ENCODE peak calls at places on chromosomes 6 and 20, in five cellular contexts. One of them, this sample, is unnamed.

GRCh38 chr20:48454721-48455490 is 372.9 kb downstream of the PREX1 start:
- DNase-seq in thyroid gland: no peak
- DNase-seq in AG04450: no peak
- DNase-seq in esophagus muscularis mucosa: no peak
- DNase-seq in stomach: no peak
- DNase-seq in this sample: no peak

GRCh38 chr20:23683281-23683680 is 5.6 kb downstream of the CST4 start:
- DNase-seq in thyroid gland: no peak
- DNase-seq in AG04450: no peak
- DNase-seq in esophagus muscularis mucosa: no peak
- DNase-seq in stomach: no peak
- DNase-seq in this sample: no peak

GRCh38 chr20:62596921-62597320 is 45.4 kb upstream of the SLCO4A1 start:
- DNase-seq in thyroid gland: no peak
- DNase-seq in AG04450: no peak
- DNase-seq in esophagus muscularis mucosa: no peak
- DNase-seq in stomach: no peak
- DNase-seq in this sample: no peak

GRCh38 chr6:143536461-143536865 is 24.9 kb upstream of the FUCA2 start:
- DNase-seq in thyroid gland: peak
- DNase-seq in AG04450: no peak
- DNase-seq in esophagus muscularis mucosa: no peak
- DNase-seq in stomach: peak
- DNase-seq in this sample: no peak

GRCh38 chr6:153140299-153140698 is 9.2 kb upstream of the RGS17 start:
- DNase-seq in thyroid gland: no peak
- DNase-seq in AG04450: no peak
- DNase-seq in esophagus muscularis mucosa: no peak
- DNase-seq in stomach: no peak
- DNase-seq in this sample: no peak

GRCh38 chr20:25286917-25287316 is 39.0 kb downstream of the PYGB start:
- DNase-seq in thyroid gland: peak
- DNase-seq in AG04450: no peak
- DNase-seq in esophagus muscularis mucosa: no peak
- DNase-seq in stomach: no peak
- DNase-seq in this sample: peak

GRCh38 chr6:158353851-158354508 is 41.7 kb downstream of the TULP4 start:
- DNase-seq in thyroid gland: no peak
- DNase-seq in AG04450: no peak
- DNase-seq in esophagus muscularis mucosa: no peak
- DNase-seq in stomach: no peak
- DNase-seq in this sample: no peak

GRCh38 chr6:169051371-169051770 is 202.3 kb downstream of the THBS2 start:
- DNase-seq in thyroid gland: no peak
- DNase-seq in AG04450: no peak
- DNase-seq in esophagus muscularis mucosa: peak
- DNase-seq in stomach: no peak
- DNase-seq in this sample: no peak

GRCh38 chr6:14239097-14239496 is 121.5 kb downstream of the CD83 start:
- DNase-seq in thyroid gland: no peak
- DNase-seq in AG04450: no peak
- DNase-seq in esophagus muscularis mucosa: no peak
- DNase-seq in stomach: no peak
- DNase-seq in this sample: no peak

GRCh38 chr6:97394160-97394748 is 111.2 kb upstream of the MMS22L start:
- DNase-seq in thyroid gland: peak
- DNase-seq in AG04450: peak
- DNase-seq in esophagus muscularis mucosa: no peak
- DNase-seq in stomach: peak
- DNase-seq in this sample: no peak

GRCh38 chr6:133568970-133569889 is 319.7 kb upstream of the TCF21 start:
- DNase-seq in thyroid gland: peak
- DNase-seq in AG04450: peak
- DNase-seq in esophagus muscularis mucosa: no peak
- DNase-seq in stomach: no peak
- DNase-seq in this sample: no peak

GRCh38 chr20:15584507-15584906 is 988.7 kb downstream of the KIF16B start:
- DNase-seq in thyroid gland: no peak
- DNase-seq in AG04450: no peak
- DNase-seq in esophagus muscularis mucosa: no peak
- DNase-seq in stomach: no peak
- DNase-seq in this sample: no peak
- TF ChIP-seq CTCF in thyroid gland: no peak
- TF ChIP-seq CTCF in AG04450: no peak
- TF ChIP-seq CTCF in esophagus muscularis mucosa: no peak
- TF ChIP-seq CTCF in stomach: no peak
- TF ChIP-seq CTCF in this sample: no peak

GRCh38 chr6:28789553-28790083 is 134.2 kb downstream of the TRIM27 start:
- DNase-seq in thyroid gland: no peak
- DNase-seq in AG04450: no peak
- DNase-seq in esophagus muscularis mucosa: no peak
- DNase-seq in stomach: no peak
- DNase-seq in this sample: no peak

GRCh38 chr6:28791002-28791383 is 132.8 kb downstream of the TRIM27 start:
- DNase-seq in thyroid gland: no peak
- DNase-seq in AG04450: no peak
- DNase-seq in esophagus muscularis mucosa: no peak
- DNase-seq in stomach: no peak
- DNase-seq in this sample: no peak

DNA sequence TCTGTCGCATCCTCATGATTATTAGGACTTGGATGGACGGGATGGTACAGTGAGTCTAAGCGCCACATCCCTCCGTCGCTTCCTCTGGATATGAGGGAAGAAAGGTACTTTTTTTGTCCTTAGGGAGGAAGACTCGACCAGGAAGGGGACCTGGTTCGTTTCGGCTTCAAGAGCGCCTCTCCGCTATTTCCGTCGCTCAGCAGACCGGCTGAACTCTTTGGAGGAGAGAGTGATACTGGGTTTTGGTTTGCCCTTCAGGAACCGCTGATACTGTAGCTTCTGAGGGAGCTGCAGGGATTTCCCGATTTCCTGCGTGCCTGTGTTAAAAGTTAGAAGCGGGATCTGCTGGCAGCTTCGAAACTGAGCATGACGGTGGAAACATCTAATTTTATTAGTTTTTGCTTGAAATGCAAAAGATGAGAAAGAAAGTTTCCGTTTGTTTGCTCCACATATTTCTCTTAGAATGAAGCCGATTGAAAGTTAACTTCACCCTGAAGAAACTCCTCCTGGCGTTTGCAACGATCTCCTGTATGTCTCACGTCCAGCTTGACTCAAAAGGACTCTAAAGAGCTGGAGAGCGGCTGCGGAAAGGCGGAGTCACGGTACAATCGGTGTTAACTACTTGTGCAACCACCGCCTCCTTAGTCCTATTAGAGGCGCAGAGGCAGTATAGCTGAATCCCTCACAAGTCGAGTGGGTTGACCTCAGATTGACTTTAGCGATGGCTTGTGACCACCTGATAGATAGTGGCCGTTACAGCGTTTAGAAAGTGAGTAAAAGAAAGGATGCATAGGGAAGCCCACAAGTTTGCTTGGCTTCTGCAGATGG is 129.4 kb downstream of the TRIM27 start:
- DNase-seq in thyroid gland: no peak
- DNase-seq in AG04450: no peak
- DNase-seq in esophagus muscularis mucosa: no peak
- DNase-seq in stomach: no peak
- DNase-seq in this sample: no peak
- H3K4me3 ChIP-seq in thyroid gland: no peak
- H3K4me3 ChIP-seq in AG04450: peak
- H3K4me3 ChIP-seq in esophagus muscularis mucosa: peak
- H3K4me3 ChIP-seq in stomach: no peak
- H3K4me3 ChIP-seq in this sample: no peak

GRCh38 chr6:47323887-47324286 is 14.2 kb upstream of the TNFRSF21 start:
- DNase-seq in thyroid gland: no peak
- DNase-seq in AG04450: no peak
- DNase-seq in esophagus muscularis mucosa: no peak
- DNase-seq in stomach: no peak
- DNase-seq in this sample: no peak

GRCh38 chr6:47318236-47318974 is 8.7 kb upstream of the TNFRSF21 start:
- DNase-seq in thyroid gland: no peak
- DNase-seq in AG04450: no peak
- DNase-seq in esophagus muscularis mucosa: no peak
- DNase-seq in stomach: no peak
- DNase-seq in this sample: no peak

GRCh38 chr6:47321582-47321981 is 11.9 kb upstream of the TNFRSF21 start:
- DNase-seq in thyroid gland: no peak
- DNase-seq in AG04450: no peak
- DNase-seq in esophagus muscularis mucosa: no peak
- DNase-seq in stomach: no peak
- DNase-seq in this sample: no peak

GRCh38 chr6:47319867-47320266 is 10.2 kb upstream of the TNFRSF21 start:
- DNase-seq in thyroid gland: no peak
- DNase-seq in AG04450: no peak
- DNase-seq in esophagus muscularis mucosa: no peak
- DNase-seq in stomach: no peak
- DNase-seq in this sample: no peak

DNA sequence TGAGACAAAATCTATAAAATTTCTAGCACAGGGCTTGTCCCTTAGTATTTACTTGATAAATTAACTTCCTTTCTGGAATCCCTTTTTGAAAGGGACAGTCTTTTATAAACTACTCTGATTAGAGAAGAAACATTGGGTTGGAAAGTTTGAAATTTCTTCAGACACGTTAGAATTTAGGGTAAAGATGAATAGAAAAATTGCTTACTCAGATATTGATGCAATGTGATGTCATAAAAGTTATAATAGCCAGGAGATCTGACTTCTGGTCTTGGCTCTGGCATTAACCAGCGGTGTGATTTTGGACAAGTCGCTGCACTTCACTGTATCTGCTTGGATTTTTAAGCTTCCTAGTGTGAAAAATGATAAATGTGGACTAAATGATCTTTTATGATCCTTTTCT is 9.7 kb upstream of the TNFRSF21 start:
- DNase-seq in thyroid gland: no peak
- DNase-seq in AG04450: no peak
- DNase-seq in esophagus muscularis mucosa: no peak
- DNase-seq in stomach: no peak
- DNase-seq in this sample: no peak
- H3K27ac ChIP-seq in thyroid gland: no peak
- H3K27ac ChIP-seq in AG04450: no peak
- H3K27ac ChIP-seq in esophagus muscularis mucosa: no peak
- H3K27ac ChIP-seq in stomach: no peak
- H3K27ac ChIP-seq in this sample: no peak

GRCh38 chr6:44235269-44235668 is 11.6 kb upstream of the HSP90AB1 start:
- DNase-seq in thyroid gland: no peak
- DNase-seq in AG04450: no peak
- DNase-seq in esophagus muscularis mucosa: no peak
- DNase-seq in stomach: no peak
- DNase-seq in this sample: no peak

GRCh38 chr6:44237813-44238433 is 9.0 kb upstream of the HSP90AB1 start:
- DNase-seq in thyroid gland: peak
- DNase-seq in AG04450: no peak
- DNase-seq in esophagus muscularis mucosa: peak
- DNase-seq in stomach: peak
- DNase-seq in this sample: peak

GRCh38 chr6:44234101-44235090 is 11.0 kb downstream of the SLC29A1 start:
- DNase-seq in thyroid gland: peak
- DNase-seq in AG04450: peak
- DNase-seq in esophagus muscularis mucosa: peak
- DNase-seq in stomach: peak
- DNase-seq in this sample: peak

GRCh38 chr6:44237021-44237812 is 9.7 kb upstream of the HSP90AB1 start:
- DNase-seq in thyroid gland: peak
- DNase-seq in AG04450: peak
- DNase-seq in esophagus muscularis mucosa: peak
- DNase-seq in stomach: peak
- DNase-seq in this sample: peak

GRCh38 chr6:44235891-44236516 is 10.9 kb upstream of the HSP90AB1 start:
- DNase-seq in thyroid gland: no peak
- DNase-seq in AG04450: no peak
- DNase-seq in esophagus muscularis mucosa: no peak
- DNase-seq in stomach: no peak
- DNase-seq in this sample: no peak
- TF ChIP-seq CTCF in thyroid gland: no peak
- TF ChIP-seq CTCF in AG04450: no peak
- TF ChIP-seq CTCF in esophagus muscularis mucosa: no peak
- TF ChIP-seq CTCF in stomach: no peak
- TF ChIP-seq CTCF in this sample: no peak

DNA sequence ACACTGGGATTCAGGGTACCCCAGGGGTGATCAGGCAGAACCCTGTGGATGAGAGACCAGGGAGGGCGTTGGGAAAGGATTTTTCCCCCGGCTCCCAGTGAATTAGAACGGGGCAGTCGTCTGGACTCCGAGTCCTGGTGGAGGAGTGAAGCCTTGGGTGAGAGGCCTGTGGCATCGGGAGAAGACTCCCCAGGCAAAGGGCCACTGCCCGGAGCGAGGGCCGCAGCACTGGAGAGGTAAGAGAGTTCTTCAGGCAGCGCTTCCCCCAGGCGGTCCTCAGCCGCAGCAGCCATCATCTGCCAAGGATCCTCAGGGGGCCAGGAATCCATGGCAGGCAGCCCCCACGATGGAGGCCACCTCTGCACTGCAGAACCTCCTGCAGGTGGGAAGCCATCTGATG is 663 bp downstream of the C6orf15 start:
- DNase-seq in thyroid gland: no peak
- DNase-seq in AG04450: no peak
- DNase-seq in esophagus muscularis mucosa: no peak
- DNase-seq in stomach: no peak
- DNase-seq in this sample: no peak
- H3K4me3 ChIP-seq in thyroid gland: no peak
- H3K4me3 ChIP-seq in AG04450: no peak
- H3K4me3 ChIP-seq in esophagus muscularis mucosa: no peak
- H3K4me3 ChIP-seq in stomach: no peak
- H3K4me3 ChIP-seq in this sample: no peak

DNA sequence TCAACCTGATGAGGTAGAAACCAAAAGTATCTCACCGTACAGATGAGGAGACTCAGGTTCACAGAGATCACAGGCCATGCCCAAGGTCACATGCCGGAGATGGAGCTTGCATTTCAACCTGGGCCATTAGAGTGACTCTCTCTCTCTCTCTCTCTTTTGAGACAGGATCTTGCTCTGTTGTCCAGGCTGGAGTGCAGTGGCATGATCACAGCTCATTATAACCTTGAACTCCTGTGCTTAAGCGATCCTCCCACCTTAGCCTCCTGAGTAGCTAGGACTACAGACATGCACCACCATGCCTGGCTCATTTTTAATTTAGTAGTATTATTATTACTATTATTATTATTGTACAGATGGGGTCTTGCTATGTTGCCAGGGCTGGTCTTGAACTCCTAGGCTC is 2.8 kb upstream of the CSNK2A1 start:
- DNase-seq in thyroid gland: no peak
- DNase-seq in AG04450: no peak
- DNase-seq in esophagus muscularis mucosa: no peak
- DNase-seq in stomach: no peak
- DNase-seq in this sample: no peak
- H3K27ac ChIP-seq in thyroid gland: no peak
- H3K27ac ChIP-seq in AG04450: no peak
- H3K27ac ChIP-seq in esophagus muscularis mucosa: no peak
- H3K27ac ChIP-seq in stomach: no peak
- H3K27ac ChIP-seq in this sample: no peak

This sample was measured in ascending aorta.